ENCODE peak calls at places on chromosomes 16 and 17, in nine cellular contexts. Y, S, V, R, G, H, X, C and N are unnamed samples. For H3K4me1, the result is how much of the 10 kb centered on the place peaks cover.

GRCh38 chr17:78644971-78645370 is 67.8 kb upstream of the DNAH17 start:
- DNase-seq in S (no peak), G (no peak), V (no peak), C (no peak), H (no peak), X (no peak), R (peak), Y (no peak), N (no peak)

GRCh38 chr17:31459716-31460115 is 68.2 kb downstream of the RAB11FIP4 start:
- DNase-seq in G (no peak), X (no peak), C (no peak), R (no peak), S (no peak), Y (no peak), H (no peak), V (no peak), N (no peak)

GRCh38 chr16:84496991-84497390 is 7.5 kb downstream of the MEAK7 start:
- DNase-seq in S (no peak), G (no peak), X (no peak), V (no peak), H (no peak), C (no peak), R (no peak), Y (no peak), N (no peak)

GRCh38 chr16:10647721-10648296 is 46.9 kb downstream of the TEKT5 start:
- DNase-seq in X (no peak), G (no peak), R (no peak), C (no peak), V (no peak), S (peak), Y (no peak), H (no peak), N (no peak)

GRCh38 chr16:5505093-5505887 is 407.7 kb upstream of the EEF2KMT start:
- DNase-seq in C (no peak), Y (no peak), S (no peak), V (no peak), G (no peak), H (no peak), X (no peak), R (no peak), N (no peak)

GRCh38 chr16:88927661-88928060 is 49.3 kb downstream of the CBFA2T3 start:
- DNase-seq in S (no peak), R (no peak), C (no peak), V (no peak), Y (no peak), G (no peak), H (no peak), X (no peak), N (no peak)

GRCh38 chr16:22641030-22641671 is 130.5 kb downstream of the NPIPB5 start:
- DNase-seq in G (peak), C (no peak), V (no peak), H (no peak), R (no peak), X (peak), Y (no peak), S (no peak), N (no peak)

GRCh38 chr17:40419559-40420331 is 2.0 kb upstream of the TOP2A start:
- DNase-seq in V (no peak), Y (no peak), R (no peak), H (no peak), S (peak), G (no peak), C (no peak), X (peak), N (no peak)

GRCh38 chr16:23334950-23335349 is 32.8 kb downstream of the SCNN1B start:
- DNase-seq in Y (no peak), V (no peak), C (no peak), R (no peak), G (no peak), X (no peak), S (no peak), H (no peak), N (no peak)

GRCh38 chr17:79360196-79360595 is 250.7 kb downstream of the RBFOX3 start:
- DNase-seq in H (no peak), V (no peak), S (no peak), X (no peak), C (no peak), R (no peak), G (no peak), Y (no peak), N (no peak)

GRCh38 chr17:74212913-74213791 is at the start of gene TTYH2:
- DNase-seq in R (peak), X (peak), H (peak), V (peak), S (peak), Y (peak), G (peak), C (peak), N (peak)

DNA sequence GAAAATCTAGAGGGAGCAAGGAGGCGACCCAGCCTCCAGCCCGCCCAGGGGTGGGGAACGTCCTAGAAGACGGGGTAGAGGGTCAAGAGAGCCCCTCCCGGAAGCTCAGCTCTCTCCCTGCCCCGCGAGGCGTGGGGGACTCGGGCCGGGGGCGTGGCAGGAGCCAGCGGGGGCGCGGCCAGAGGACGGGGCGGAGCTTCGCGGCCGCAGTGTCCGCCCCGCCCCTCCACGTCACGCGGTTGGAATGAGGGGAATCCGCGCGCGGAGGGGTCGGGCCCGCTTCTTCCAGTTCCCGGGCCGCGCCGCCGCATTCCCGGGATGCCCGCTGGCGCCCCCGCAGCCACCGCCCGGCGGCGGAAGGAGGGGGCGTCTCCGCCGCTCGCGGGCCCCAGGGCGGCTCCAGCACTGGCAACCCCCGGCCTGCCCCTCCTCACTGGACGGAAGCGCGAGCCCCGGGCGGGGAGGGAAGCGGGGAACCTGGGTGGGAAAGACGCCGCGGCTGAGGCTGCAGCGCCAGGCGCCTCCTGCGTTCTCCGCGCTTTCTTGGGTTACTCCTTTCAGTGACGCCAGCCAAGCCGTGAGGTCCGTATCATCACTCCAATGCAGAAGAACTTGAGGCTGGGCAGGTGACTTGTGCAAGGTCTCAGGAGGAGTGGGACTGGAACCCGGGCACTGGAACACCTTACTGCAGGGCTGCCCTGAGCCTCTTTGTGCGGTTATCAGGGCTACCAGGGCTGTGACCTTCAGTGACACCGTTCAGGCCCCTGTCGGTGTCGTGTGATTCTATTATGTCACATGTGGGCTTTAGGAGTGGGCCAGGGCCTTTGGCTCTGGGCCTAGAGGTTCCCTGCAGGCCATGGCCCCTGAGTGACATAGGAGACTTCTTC is 4.3 kb downstream of the MYO1C start:
- DNase-seq in G (peak), X (peak), R (peak), Y (peak), V (peak), S (peak), C (peak), H (peak), N (peak)
- H3K4me1 ChIP-seq in G (under half), X (under half), R (half or more), Y (half or more), V (half or more), S (under half), C (half or more), H (under half), N (under half)

DNA sequence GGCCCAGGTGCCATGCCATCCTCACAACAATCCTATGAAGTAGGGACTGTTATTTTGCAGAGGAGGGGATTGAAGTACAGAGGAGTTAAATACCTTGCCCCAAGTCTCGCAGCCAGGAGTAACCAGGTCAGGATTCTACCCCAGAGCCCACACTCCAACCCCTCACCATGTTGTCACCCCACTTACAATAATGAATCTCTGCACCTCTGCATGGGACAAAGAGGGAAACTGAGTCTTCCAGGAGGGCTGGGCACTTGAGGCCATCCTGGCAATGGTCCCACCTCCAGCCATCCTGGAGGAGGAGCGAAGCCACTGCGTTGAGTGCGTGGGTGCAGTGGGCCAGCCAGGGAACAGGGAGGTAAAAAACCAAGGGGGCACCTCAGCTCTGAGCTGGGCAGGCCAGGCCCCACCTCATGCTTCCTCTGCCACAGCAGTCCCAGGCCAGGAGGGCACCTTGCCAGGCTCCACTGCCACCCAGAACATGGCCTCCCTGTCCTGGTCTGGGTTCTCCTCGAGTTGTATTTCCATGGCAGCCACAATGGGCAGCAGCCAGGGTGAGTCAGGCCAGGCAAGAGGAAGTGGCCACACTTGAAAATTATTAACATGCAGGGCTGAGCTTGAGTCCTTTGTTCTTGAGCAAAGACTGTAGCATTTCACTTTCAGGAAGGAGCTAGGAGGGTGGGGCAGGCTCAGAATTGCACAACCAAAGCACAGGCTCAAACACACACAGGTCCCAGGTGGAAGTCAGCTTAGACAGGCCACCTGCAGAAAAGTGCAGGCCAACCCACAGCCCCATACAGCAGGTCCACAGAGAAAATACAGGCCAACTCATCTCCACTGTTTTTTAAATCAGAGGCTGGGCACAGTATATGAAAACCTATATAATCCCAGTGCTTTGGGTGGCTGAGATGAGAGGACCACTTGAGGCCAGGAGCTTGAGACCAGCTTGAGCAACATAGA is 52.1 kb downstream of the CUEDC1 start:
- DNase-seq in V (peak), C (peak), H (no peak), Y (no peak), G (no peak), X (peak), R (peak), S (peak), N (peak)
- H3K4me1 ChIP-seq in V (half or more), C (half or more), H (under half), Y (under half), G (under half), X (half or more), R (half or more), S (under half), N (under half)

GRCh38 chr17:63033142-63033541 is 67.1 kb downstream of the TANC2 start:
- DNase-seq in S (no peak), C (no peak), V (no peak), Y (no peak), R (no peak), X (no peak), G (no peak), H (no peak), N (no peak)
- H3K4me1 ChIP-seq in S (under half), C (under half), V (under half), Y (under half), R (under half), X (under half), G (under half), H (under half), N (under half)

GRCh38 chr17:68196394-68197090 is 51.3 kb upstream of the AMZ2 start:
- DNase-seq in H (no peak), G (peak), X (peak), Y (no peak), S (no peak), R (no peak), C (no peak), V (no peak), N (no peak)

GRCh38 chr17:68197091-68197996 is 50.5 kb upstream of the AMZ2 start:
- DNase-seq in S (no peak), X (peak), Y (peak), R (peak), H (peak), G (no peak), C (no peak), V (no peak), N (no peak)

GRCh38 chr17:68198931-68199836 is 48.7 kb upstream of the AMZ2 start:
- DNase-seq in V (no peak), X (peak), Y (no peak), S (no peak), C (no peak), R (peak), G (peak), H (peak), N (no peak)

GRCh38 chr17:68199837-68200688 is 47.8 kb upstream of the AMZ2 start:
- DNase-seq in R (no peak), Y (no peak), S (no peak), H (peak), G (no peak), C (no peak), X (no peak), V (no peak), N (no peak)

DNA sequence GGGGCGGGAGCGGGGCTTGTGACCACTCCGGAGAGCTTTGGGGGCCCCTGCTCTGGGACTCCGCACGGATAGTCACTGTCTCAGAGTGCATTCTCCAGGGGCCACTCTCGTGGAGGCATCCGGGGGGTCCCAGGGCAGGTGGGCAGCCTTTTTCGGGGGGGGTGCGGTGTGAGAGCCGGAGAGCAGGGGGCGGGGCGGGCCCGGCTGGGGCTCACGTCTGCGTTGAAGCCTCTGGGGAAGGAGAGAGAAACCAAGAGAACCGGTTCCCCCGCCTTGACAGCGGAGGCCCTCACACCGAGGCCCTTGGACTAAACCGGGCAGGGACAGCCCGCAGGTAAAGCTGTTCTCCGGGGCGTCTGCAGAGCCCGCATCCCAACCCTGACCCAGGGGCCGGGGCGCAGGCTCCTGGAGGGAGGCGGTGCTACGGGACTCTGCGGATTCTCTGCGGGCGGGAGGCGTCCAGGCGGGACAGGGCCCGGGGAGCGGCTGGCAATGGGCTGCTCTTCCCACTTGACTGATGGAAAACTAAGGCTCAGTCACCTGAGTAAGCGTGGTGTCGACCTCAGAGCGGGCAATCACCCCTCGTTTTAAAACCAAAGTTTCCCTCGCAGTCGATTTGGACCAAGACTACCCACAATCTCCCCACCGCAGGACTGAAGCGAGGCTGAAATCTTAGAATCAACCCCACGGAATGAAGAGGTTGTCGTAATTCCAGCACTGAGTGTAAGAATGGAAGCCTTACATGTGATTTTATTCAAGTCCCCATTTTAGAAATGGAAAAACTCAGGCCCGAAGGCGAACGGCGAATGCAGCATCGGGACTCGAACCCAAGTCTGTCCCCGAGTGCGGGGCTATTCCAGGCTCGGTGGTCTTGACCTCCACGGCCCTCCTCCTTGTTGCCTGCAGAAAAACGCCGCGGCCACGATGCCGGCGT is 49.6 kb upstream of the AMZ2 start:
- DNase-seq in V (peak), C (no peak), X (peak), G (no peak), R (no peak), S (no peak), H (peak), Y (no peak), N (no peak)
- H3K4me1 ChIP-seq in V (under half), C (half or more), X (under half), G (under half), R (half or more), S (under half), H (under half), Y (under half), N (under half)

GRCh38 chr17:29251184-29251583 is 4.5 kb downstream of the CRYBA1 start:
- DNase-seq in V (no peak), G (no peak), R (no peak), X (no peak), H (no peak), S (no peak), Y (no peak), C (no peak), N (no peak)
- H3K4me1 ChIP-seq in V (under half), G (under half), R (under half), X (under half), H (under half), S (under half), Y (under half), C (under half), N (under half)

GRCh38 chr16:80387308-80387921 is 153.4 kb upstream of the DYNLRB2 start:
- DNase-seq in G (no peak), S (no peak), C (no peak), Y (no peak), V (no peak), X (no peak), R (no peak), H (no peak), N (no peak)
- H3K4me1 ChIP-seq in G (under half), S (under half), C (under half), Y (under half), V (under half), X (under half), R (under half), H (under half), N (under half)

GRCh38 chr17:48412841-48413240 is 17.2 kb downstream of the SKAP1 start:
- DNase-seq in R (no peak), Y (no peak), H (no peak), C (no peak), S (no peak), X (no peak), V (no peak), G (no peak), N (no peak)

GRCh38 chr17:48409607-48410006 is 20.4 kb downstream of the SKAP1 start:
- DNase-seq in X (no peak), Y (no peak), R (no peak), C (no peak), H (no peak), G (no peak), V (no peak), S (no peak), N (no peak)

GRCh38 chr17:48416971-48417370 is 13.0 kb downstream of the SKAP1 start:
- DNase-seq in X (no peak), R (no peak), C (no peak), Y (no peak), V (no peak), G (no peak), H (no peak), S (no peak), N (no peak)

DNA sequence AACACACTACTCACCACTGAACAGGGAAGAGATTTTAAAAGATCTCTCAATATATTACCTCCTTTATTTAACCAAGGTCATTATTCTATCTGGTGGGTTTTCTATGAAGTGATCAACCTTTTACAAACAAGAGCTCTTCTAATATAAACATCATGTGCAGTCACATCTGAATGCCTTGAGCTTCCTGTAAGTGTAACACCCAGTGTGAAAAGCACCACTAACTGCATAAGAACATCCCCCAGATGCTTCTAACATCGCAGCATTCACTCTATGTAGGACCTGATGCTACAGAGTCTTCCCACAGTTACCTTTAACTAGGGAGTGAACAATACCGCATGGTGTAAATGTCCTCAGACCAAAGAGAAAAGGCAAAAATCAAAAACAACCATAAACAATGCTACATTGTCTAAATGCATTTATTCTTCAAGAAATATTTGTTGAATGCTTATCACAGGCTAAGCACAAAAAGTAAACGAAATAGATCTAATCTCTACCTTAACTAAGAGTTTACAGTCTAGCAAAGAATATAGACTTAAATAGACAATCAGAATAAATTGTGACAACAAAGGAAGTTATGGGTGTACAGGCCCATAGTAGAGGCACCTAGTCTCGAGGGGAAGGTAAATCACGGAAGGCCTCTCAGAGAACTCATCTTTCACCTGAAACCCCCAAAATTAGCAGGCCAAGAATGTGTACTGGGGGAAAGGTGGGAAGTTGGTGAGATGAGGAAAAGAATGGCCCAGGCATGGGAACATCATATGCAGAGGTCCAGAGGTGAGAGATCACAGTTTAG is 16.2 kb downstream of the SKAP1 start:
- DNase-seq in V (no peak), H (no peak), C (no peak), S (no peak), G (no peak), R (no peak), Y (no peak), X (no peak), N (peak)
- H3K4me1 ChIP-seq in V (under half), H (half or more), C (under half), S (under half), G (under half), R (under half), Y (under half), X (under half), N (under half)

GRCh38 chr17:81410852-81411251 is 15.6 kb downstream of the BAHCC1 start:
- DNase-seq in Y (no peak), V (no peak), X (no peak), G (no peak), R (no peak), C (no peak), H (no peak), S (no peak), N (no peak)
- H3K4me1 ChIP-seq in Y (half or more), V (under half), X (under half), G (under half), R (under half), C (under half), H (under half), S (under half), N (under half)